ENCODE peak calls at places on chromosomes 4 and X, in five cellular contexts. U is CD8-positive, alpha-beta T cell; Z is PC-3; C is lower lobe of right lung; X is neuronal stem cell. Q is an unnamed sample.

GRCh38 chrX:10482708-10483107 is 137.7 kb downstream of the MID1 start:
- DNase-seq in U (no peak), Z (no peak), C (no peak), X (no peak), Q (no peak)

GRCh38 chr4:74041418-74041817 is 2.9 kb upstream of the CXCL3 start:
- DNase-seq in U (no peak), Z (no peak), C (no peak), X (no peak), Q (no peak)

GRCh38 chrX:129145898-129146297 is 377.4 kb downstream of the SMARCA1 start:
- DNase-seq in U (no peak), Z (no peak), C (no peak), X (no peak), Q (no peak)

GRCh38 chr4:85747871-85748491 is 273.0 kb downstream of the ARHGAP24 start:
- DNase-seq in U (no peak), Z (peak; percentile 75), C (no peak), X (peak; percentile 41), Q (peak; percentile 77)

GRCh38 chr4:137471895-137472294 is 60.4 kb downstream of the PCDH18 start:
- DNase-seq in U (no peak), Z (peak; percentile 78), C (no peak), X (no peak), Q (no peak)

GRCh38 chr4:84733343-84734033 is 150.6 kb downstream of the CDS1 start:
- DNase-seq in U (no peak), Z (no peak), C (no peak), X (no peak), Q (no peak)

GRCh38 chr4:26342328-26343040 is 21.7 kb downstream of the RBPJ start:
- DNase-seq in U (no peak), Z (peak; percentile 86), C (no peak), X (no peak), Q (peak; percentile 76)

GRCh38 chr4:153571006-153571545 is 104.9 kb downstream of the TMEM131L start:
- DNase-seq in U (no peak), Z (peak; percentile 5), C (no peak), X (no peak), Q (no peak)

GRCh38 chr4:184300816-184301215 is 83.1 kb upstream of the ENPP6 start:
- DNase-seq in U (no peak), Z (no peak), C (no peak), X (no peak), Q (no peak)

GRCh38 chr4:7330811-7331681 is 103.7 kb downstream of the PSAPL1 start:
- DNase-seq in U (no peak), Z (no peak), C (peak; percentile 38), X (no peak), Q (no peak)

GRCh38 chr4:124527364-124527763 is 185.2 kb downstream of the ANKRD50 start:
- DNase-seq in U (no peak), Z (no peak), C (no peak), X (no peak), Q (no peak)

GRCh38 chr4:4270529-4270928 is 19.4 kb downstream of the LYAR start:
- DNase-seq in U (no peak), Z (peak; percentile 26), C (no peak), X (no peak), Q (peak; percentile 14)

GRCh38 chr4:4269856-4270255 is 20.1 kb downstream of the LYAR start:
- DNase-seq in U (peak; percentile 42), Z (peak; percentile 38), C (no peak), X (no peak), Q (peak; percentile 77)

GRCh38 chr4:4269326-4269725 is 20.6 kb downstream of the LYAR start:
- DNase-seq in U (peak; percentile 43), Z (no peak), C (no peak), X (no peak), Q (no peak)

GRCh38 chr4:4267981-4268380 is 20.0 kb upstream of the TMEM128 start:
- DNase-seq in U (no peak), Z (no peak), C (no peak), X (no peak), Q (peak; percentile 12)

DNA sequence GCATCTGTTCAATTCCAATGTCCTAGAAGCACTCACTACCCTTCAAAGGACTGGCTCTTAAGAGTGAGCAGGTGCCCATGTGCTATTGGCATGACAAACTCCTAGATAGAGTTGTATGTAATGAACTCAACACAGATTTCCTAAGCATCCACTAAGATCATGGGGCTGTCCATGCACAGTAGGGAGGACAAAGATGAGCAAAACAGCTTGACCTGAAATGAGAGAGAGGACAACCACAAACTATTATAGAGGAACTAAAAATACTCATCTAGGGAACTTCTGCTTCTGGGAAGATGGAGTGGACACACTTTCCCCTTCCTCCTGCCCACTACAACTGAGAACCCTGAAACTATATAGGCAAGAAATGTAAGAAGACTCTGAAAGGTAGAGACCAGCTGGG is 20.7 kb upstream of the TMEM128 start:
- DNase-seq in U (no peak), Z (no peak), C (no peak), X (no peak), Q (no peak)
- H3K36me3 ChIP-seq in U (peaks cover 19% of the 10 kb centered on the region), Z (peaks cover 17% of the 10 kb centered on the region), C (peaks cover 63% of the 10 kb centered on the region), X (peaks cover 74% of the 10 kb centered on the region), Q (peaks cover 13% of the 10 kb centered on the region)

DNA sequence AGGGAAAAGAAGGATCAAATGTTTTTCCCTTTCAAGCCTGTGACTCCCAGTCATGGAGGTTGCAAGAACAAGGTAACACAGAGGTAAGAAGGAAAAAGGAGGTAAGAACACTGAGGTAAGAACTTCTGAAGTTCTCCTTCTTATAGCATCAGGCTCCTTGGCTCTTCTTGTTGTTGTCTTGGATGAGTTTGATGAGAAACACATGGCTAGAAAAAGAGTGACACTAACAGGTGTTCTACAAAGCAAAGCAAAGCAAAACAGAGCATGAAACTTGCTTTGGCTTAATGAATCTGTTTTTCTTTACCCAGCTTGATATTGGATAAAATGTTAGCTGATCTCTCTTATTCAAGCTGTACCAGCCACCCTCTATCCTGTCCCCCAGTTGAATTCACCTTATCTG is 231.2 kb upstream of the F9 start:
- DNase-seq in U (no peak), Z (no peak), C (no peak), X (no peak), Q (no peak)
- H3K27me3 ChIP-seq in U (no peaks in the 10 kb centered on the region), Z (no peaks in the 10 kb centered on the region), C (no peaks in the 10 kb centered on the region), X (no peaks in the 10 kb centered on the region), Q (no peaks in the 10 kb centered on the region)

DNA sequence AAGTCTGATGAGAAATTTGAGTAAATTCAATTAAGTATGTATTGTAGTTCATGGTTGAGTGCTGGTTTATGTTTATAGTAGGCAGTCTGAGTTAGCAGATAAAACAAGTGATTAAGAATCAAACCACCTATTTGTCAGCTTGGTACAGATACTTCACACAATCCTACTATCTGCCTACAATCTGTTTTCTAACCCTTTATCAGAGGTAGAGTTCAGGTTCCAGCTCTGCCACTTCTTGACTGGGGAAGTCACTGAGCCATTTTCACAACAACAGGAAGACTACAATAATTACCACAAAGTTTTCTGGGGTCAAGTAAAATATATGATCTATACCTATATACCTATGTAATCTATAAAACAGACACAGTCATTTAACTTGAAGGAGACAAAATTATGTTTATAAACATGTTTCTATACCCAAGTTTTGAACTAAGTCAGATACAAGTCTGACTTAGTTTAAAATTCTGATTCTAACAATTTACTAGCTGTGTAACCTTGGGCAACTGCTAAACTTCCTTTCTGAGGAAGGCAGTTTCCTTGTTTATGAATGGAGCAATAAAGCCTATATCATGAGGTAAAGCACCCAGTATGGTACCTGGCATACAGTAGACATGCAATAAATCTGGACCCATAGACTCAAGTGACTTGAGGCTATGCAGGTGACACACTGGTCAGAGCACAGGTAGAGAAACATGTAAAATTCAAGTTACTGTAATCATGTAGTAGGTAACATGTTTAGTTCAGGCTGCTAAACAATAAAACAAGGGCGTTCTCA is 37.2 kb upstream of the BDH2 start:
- DNase-seq in U (no peak), Z (no peak), C (no peak), X (no peak), Q (no peak)
- H3K36me3 ChIP-seq in U (no peaks in the 10 kb centered on the region), Z (peaks cover 49% of the 10 kb centered on the region), C (no peaks in the 10 kb centered on the region), X (peaks cover 98% of the 10 kb centered on the region), Q (no peaks in the 10 kb centered on the region)

GRCh38 chrX:153557618-153558017 is 40.2 kb downstream of the ATP2B3 start:
- DNase-seq in U (no peak), Z (no peak), C (no peak), X (no peak), Q (no peak)
- H3K27me3 ChIP-seq in U (no peaks in the 10 kb centered on the region), Z (no peaks in the 10 kb centered on the region), C (no peaks in the 10 kb centered on the region), X (peaks cover 69% of the 10 kb centered on the region), Q (no peaks in the 10 kb centered on the region)

Q was measured in brain microvascular endothelial cell.